ENCODE peak calls at places on chromosomes 13 and 19, in seven cellular contexts. One of them, this sample, is unnamed.

GRCh38 chr19:2631213-2631821 is 71.2 kb downstream of the GNG7 start:
- DNase-seq in SK-MEL-5: no peak
- DNase-seq in activated gamma-delta T cell treated with Interleukin-2 at 50 U/mL for 16 hours: no peak
- DNase-seq in anterior cingulate cortex: no peak
- DNase-seq in GM03348: no peak
- DNase-seq in stimulated activated CD4-positive, alpha-beta T cell treated with anti-CD3 and anti-CD28 coated beads, Interleukin-2, amount 100 ng/mL, for 48 hours: no peak
- DNase-seq in lower lobe of right lung: peak
- DNase-seq in this sample: no peak

GRCh38 chr13:72960541-72960940 is 98.3 kb upstream of the KLF5 start:
- DNase-seq in SK-MEL-5: no peak
- DNase-seq in activated gamma-delta T cell treated with Interleukin-2 at 50 U/mL for 16 hours: no peak
- DNase-seq in anterior cingulate cortex: no peak
- DNase-seq in GM03348: no peak
- DNase-seq in stimulated activated CD4-positive, alpha-beta T cell treated with anti-CD3 and anti-CD28 coated beads, Interleukin-2, amount 100 ng/mL, for 48 hours: no peak
- DNase-seq in lower lobe of right lung: no peak
- DNase-seq in this sample: no peak

GRCh38 chr13:43227721-43228120 is 204.3 kb downstream of the DNAJC15 start:
- DNase-seq in SK-MEL-5: no peak
- DNase-seq in activated gamma-delta T cell treated with Interleukin-2 at 50 U/mL for 16 hours: no peak
- DNase-seq in anterior cingulate cortex: peak
- DNase-seq in GM03348: no peak
- DNase-seq in stimulated activated CD4-positive, alpha-beta T cell treated with anti-CD3 and anti-CD28 coated beads, Interleukin-2, amount 100 ng/mL, for 48 hours: no peak
- DNase-seq in lower lobe of right lung: no peak
- DNase-seq in this sample: peak

GRCh38 chr13:41117859-41118258 is 14.7 kb downstream of the KBTBD6 start:
- DNase-seq in SK-MEL-5: no peak
- DNase-seq in activated gamma-delta T cell treated with Interleukin-2 at 50 U/mL for 16 hours: no peak
- DNase-seq in anterior cingulate cortex: no peak
- DNase-seq in GM03348: no peak
- DNase-seq in stimulated activated CD4-positive, alpha-beta T cell treated with anti-CD3 and anti-CD28 coated beads, Interleukin-2, amount 100 ng/mL, for 48 hours: no peak
- DNase-seq in lower lobe of right lung: no peak
- DNase-seq in this sample: no peak

GRCh38 chr13:76223565-76223964 is 587.4 kb downstream of the LMO7 start:
- DNase-seq in SK-MEL-5: peak
- DNase-seq in activated gamma-delta T cell treated with Interleukin-2 at 50 U/mL for 16 hours: no peak
- DNase-seq in anterior cingulate cortex: no peak
- DNase-seq in GM03348: no peak
- DNase-seq in stimulated activated CD4-positive, alpha-beta T cell treated with anti-CD3 and anti-CD28 coated beads, Interleukin-2, amount 100 ng/mL, for 48 hours: no peak
- DNase-seq in lower lobe of right lung: no peak
- DNase-seq in this sample: no peak

GRCh38 chr13:42229287-42229686 is 42.7 kb upstream of the AKAP11 start:
- DNase-seq in SK-MEL-5: no peak
- DNase-seq in activated gamma-delta T cell treated with Interleukin-2 at 50 U/mL for 16 hours: no peak
- DNase-seq in anterior cingulate cortex: no peak
- DNase-seq in GM03348: no peak
- DNase-seq in stimulated activated CD4-positive, alpha-beta T cell treated with anti-CD3 and anti-CD28 coated beads, Interleukin-2, amount 100 ng/mL, for 48 hours: no peak
- DNase-seq in lower lobe of right lung: no peak
- DNase-seq in this sample: no peak

GRCh38 chr19:40281381-40282208 is 3.5 kb downstream of the AKT2 start:
- DNase-seq in SK-MEL-5: no peak
- DNase-seq in activated gamma-delta T cell treated with Interleukin-2 at 50 U/mL for 16 hours: no peak
- DNase-seq in anterior cingulate cortex: no peak
- DNase-seq in GM03348: peak
- DNase-seq in stimulated activated CD4-positive, alpha-beta T cell treated with anti-CD3 and anti-CD28 coated beads, Interleukin-2, amount 100 ng/mL, for 48 hours: no peak
- DNase-seq in lower lobe of right lung: peak
- DNase-seq in this sample: no peak

GRCh38 chr19:35269425-35270117 is 809 bp downstream of the USF2 start:
- DNase-seq in SK-MEL-5: peak
- DNase-seq in activated gamma-delta T cell treated with Interleukin-2 at 50 U/mL for 16 hours: peak
- DNase-seq in anterior cingulate cortex: peak
- DNase-seq in GM03348: peak
- DNase-seq in stimulated activated CD4-positive, alpha-beta T cell treated with anti-CD3 and anti-CD28 coated beads, Interleukin-2, amount 100 ng/mL, for 48 hours: peak
- DNase-seq in lower lobe of right lung: peak
- DNase-seq in this sample: peak

GRCh38 chr19:6730941-6731670 is 6.3 kb downstream of the GPR108 start:
- DNase-seq in SK-MEL-5: no peak
- DNase-seq in activated gamma-delta T cell treated with Interleukin-2 at 50 U/mL for 16 hours: no peak
- DNase-seq in anterior cingulate cortex: no peak
- DNase-seq in GM03348: no peak
- DNase-seq in stimulated activated CD4-positive, alpha-beta T cell treated with anti-CD3 and anti-CD28 coated beads, Interleukin-2, amount 100 ng/mL, for 48 hours: no peak
- DNase-seq in lower lobe of right lung: no peak
- DNase-seq in this sample: no peak

GRCh38 chr13:87884874-87885273 is 213.7 kb downstream of the SLITRK5 start:
- DNase-seq in SK-MEL-5: peak
- DNase-seq in activated gamma-delta T cell treated with Interleukin-2 at 50 U/mL for 16 hours: no peak
- DNase-seq in anterior cingulate cortex: no peak
- DNase-seq in GM03348: no peak
- DNase-seq in stimulated activated CD4-positive, alpha-beta T cell treated with anti-CD3 and anti-CD28 coated beads, Interleukin-2, amount 100 ng/mL, for 48 hours: no peak
- DNase-seq in lower lobe of right lung: no peak
- DNase-seq in this sample: no peak

GRCh38 chr13:20442798-20443381 is 82.8 kb downstream of the CRYL1 start:
- DNase-seq in SK-MEL-5: no peak
- DNase-seq in activated gamma-delta T cell treated with Interleukin-2 at 50 U/mL for 16 hours: no peak
- DNase-seq in anterior cingulate cortex: no peak
- DNase-seq in GM03348: no peak
- DNase-seq in stimulated activated CD4-positive, alpha-beta T cell treated with anti-CD3 and anti-CD28 coated beads, Interleukin-2, amount 100 ng/mL, for 48 hours: no peak
- DNase-seq in lower lobe of right lung: no peak
- DNase-seq in this sample: no peak

GRCh38 chr13:20567881-20568528 is 1.0 kb downstream of the IFT88 start:
- DNase-seq in SK-MEL-5: no peak
- DNase-seq in activated gamma-delta T cell treated with Interleukin-2 at 50 U/mL for 16 hours: no peak
- DNase-seq in anterior cingulate cortex: no peak
- DNase-seq in GM03348: no peak
- DNase-seq in stimulated activated CD4-positive, alpha-beta T cell treated with anti-CD3 and anti-CD28 coated beads, Interleukin-2, amount 100 ng/mL, for 48 hours: no peak
- DNase-seq in lower lobe of right lung: no peak
- DNase-seq in this sample: no peak

GRCh38 chr13:80214521-80214941 is 126.4 kb downstream of the SPRY2 start:
- DNase-seq in SK-MEL-5: no peak
- DNase-seq in activated gamma-delta T cell treated with Interleukin-2 at 50 U/mL for 16 hours: no peak
- DNase-seq in anterior cingulate cortex: no peak
- DNase-seq in GM03348: no peak
- DNase-seq in stimulated activated CD4-positive, alpha-beta T cell treated with anti-CD3 and anti-CD28 coated beads, Interleukin-2, amount 100 ng/mL, for 48 hours: no peak
- DNase-seq in lower lobe of right lung: no peak
- DNase-seq in this sample: no peak

GRCh38 chr13:110015253-110015652 is 228.9 kb upstream of the IRS2 start:
- DNase-seq in SK-MEL-5: no peak
- DNase-seq in activated gamma-delta T cell treated with Interleukin-2 at 50 U/mL for 16 hours: no peak
- DNase-seq in anterior cingulate cortex: no peak
- DNase-seq in GM03348: no peak
- DNase-seq in stimulated activated CD4-positive, alpha-beta T cell treated with anti-CD3 and anti-CD28 coated beads, Interleukin-2, amount 100 ng/mL, for 48 hours: no peak
- DNase-seq in lower lobe of right lung: no peak
- DNase-seq in this sample: no peak

GRCh38 chr13:48260970-48261369 is 28.0 kb downstream of the ITM2B start:
- DNase-seq in SK-MEL-5: no peak
- DNase-seq in activated gamma-delta T cell treated with Interleukin-2 at 50 U/mL for 16 hours: no peak
- DNase-seq in anterior cingulate cortex: no peak
- DNase-seq in GM03348: no peak
- DNase-seq in stimulated activated CD4-positive, alpha-beta T cell treated with anti-CD3 and anti-CD28 coated beads, Interleukin-2, amount 100 ng/mL, for 48 hours: no peak
- DNase-seq in lower lobe of right lung: no peak
- DNase-seq in this sample: no peak

GRCh38 chr13:21759503-21759902 is 88.6 kb downstream of the FGF9 start:
- DNase-seq in SK-MEL-5: no peak
- DNase-seq in activated gamma-delta T cell treated with Interleukin-2 at 50 U/mL for 16 hours: no peak
- DNase-seq in anterior cingulate cortex: no peak
- DNase-seq in GM03348: no peak
- DNase-seq in stimulated activated CD4-positive, alpha-beta T cell treated with anti-CD3 and anti-CD28 coated beads, Interleukin-2, amount 100 ng/mL, for 48 hours: no peak
- DNase-seq in lower lobe of right lung: no peak
- DNase-seq in this sample: no peak

GRCh38 chr13:96075953-96076543 is 13.9 kb upstream of the HS6ST3 start:
- DNase-seq in SK-MEL-5: peak
- DNase-seq in activated gamma-delta T cell treated with Interleukin-2 at 50 U/mL for 16 hours: no peak
- DNase-seq in anterior cingulate cortex: no peak
- DNase-seq in GM03348: peak
- DNase-seq in stimulated activated CD4-positive, alpha-beta T cell treated with anti-CD3 and anti-CD28 coated beads, Interleukin-2, amount 100 ng/mL, for 48 hours: no peak
- DNase-seq in lower lobe of right lung: no peak
- DNase-seq in this sample: no peak

GRCh38 chr13:51844862-51845573 is at the start of gene TMEM272:
- DNase-seq in SK-MEL-5: peak
- DNase-seq in activated gamma-delta T cell treated with Interleukin-2 at 50 U/mL for 16 hours: peak
- DNase-seq in anterior cingulate cortex: no peak
- DNase-seq in GM03348: peak
- DNase-seq in stimulated activated CD4-positive, alpha-beta T cell treated with anti-CD3 and anti-CD28 coated beads, Interleukin-2, amount 100 ng/mL, for 48 hours: peak
- DNase-seq in lower lobe of right lung: peak
- DNase-seq in this sample: peak

GRCh38 chr13:104833221-104833620 is 1702.2 kb downstream of the EFNB2 start:
- DNase-seq in SK-MEL-5: no peak
- DNase-seq in activated gamma-delta T cell treated with Interleukin-2 at 50 U/mL for 16 hours: no peak
- DNase-seq in anterior cingulate cortex: no peak
- DNase-seq in GM03348: no peak
- DNase-seq in stimulated activated CD4-positive, alpha-beta T cell treated with anti-CD3 and anti-CD28 coated beads, Interleukin-2, amount 100 ng/mL, for 48 hours: no peak
- DNase-seq in lower lobe of right lung: no peak
- DNase-seq in this sample: no peak

GRCh38 chr19:19064811-19065745 is 1.3 kb downstream of the SLC25A42 start:
- DNase-seq in SK-MEL-5: peak
- DNase-seq in activated gamma-delta T cell treated with Interleukin-2 at 50 U/mL for 16 hours: no peak
- DNase-seq in anterior cingulate cortex: no peak
- DNase-seq in GM03348: peak
- DNase-seq in stimulated activated CD4-positive, alpha-beta T cell treated with anti-CD3 and anti-CD28 coated beads, Interleukin-2, amount 100 ng/mL, for 48 hours: peak
- DNase-seq in lower lobe of right lung: no peak
- DNase-seq in this sample: no peak

GRCh38 chr19:49786432-49786831 is 19.6 kb downstream of the AP2A1 start:
- DNase-seq in SK-MEL-5: no peak
- DNase-seq in activated gamma-delta T cell treated with Interleukin-2 at 50 U/mL for 16 hours: no peak
- DNase-seq in anterior cingulate cortex: no peak
- DNase-seq in GM03348: peak
- DNase-seq in stimulated activated CD4-positive, alpha-beta T cell treated with anti-CD3 and anti-CD28 coated beads, Interleukin-2, amount 100 ng/mL, for 48 hours: no peak
- DNase-seq in lower lobe of right lung: no peak
- DNase-seq in this sample: no peak

GRCh38 chr13:107907065-107907464 is 308.3 kb downstream of the LIG4 start:
- DNase-seq in SK-MEL-5: no peak
- DNase-seq in activated gamma-delta T cell treated with Interleukin-2 at 50 U/mL for 16 hours: no peak
- DNase-seq in anterior cingulate cortex: no peak
- DNase-seq in GM03348: no peak
- DNase-seq in stimulated activated CD4-positive, alpha-beta T cell treated with anti-CD3 and anti-CD28 coated beads, Interleukin-2, amount 100 ng/mL, for 48 hours: no peak
- DNase-seq in lower lobe of right lung: no peak
- DNase-seq in this sample: no peak

GRCh38 chr19:4870025-4870700 is 2.7 kb upstream of the PLIN3 start:
- DNase-seq in SK-MEL-5: peak
- DNase-seq in activated gamma-delta T cell treated with Interleukin-2 at 50 U/mL for 16 hours: no peak
- DNase-seq in anterior cingulate cortex: no peak
- DNase-seq in GM03348: peak
- DNase-seq in stimulated activated CD4-positive, alpha-beta T cell treated with anti-CD3 and anti-CD28 coated beads, Interleukin-2, amount 100 ng/mL, for 48 hours: no peak
- DNase-seq in lower lobe of right lung: peak
- DNase-seq in this sample: no peak

GRCh38 chr13:112917056-112917664 is 51.9 kb upstream of the MCF2L start:
- DNase-seq in SK-MEL-5: no peak
- DNase-seq in activated gamma-delta T cell treated with Interleukin-2 at 50 U/mL for 16 hours: no peak
- DNase-seq in anterior cingulate cortex: no peak
- DNase-seq in GM03348: no peak
- DNase-seq in stimulated activated CD4-positive, alpha-beta T cell treated with anti-CD3 and anti-CD28 coated beads, Interleukin-2, amount 100 ng/mL, for 48 hours: no peak
- DNase-seq in lower lobe of right lung: no peak
- DNase-seq in this sample: no peak

GRCh38 chr13:99796175-99796819 is 175.3 kb downstream of the ZIC5 start:
- DNase-seq in SK-MEL-5: peak
- DNase-seq in activated gamma-delta T cell treated with Interleukin-2 at 50 U/mL for 16 hours: peak
- DNase-seq in anterior cingulate cortex: no peak
- DNase-seq in GM03348: peak
- DNase-seq in stimulated activated CD4-positive, alpha-beta T cell treated with anti-CD3 and anti-CD28 coated beads, Interleukin-2, amount 100 ng/mL, for 48 hours: peak
- DNase-seq in lower lobe of right lung: no peak
- DNase-seq in this sample: no peak

GRCh38 chr13:58300974-58301681 is 669.6 kb downstream of the PCDH17 start:
- DNase-seq in SK-MEL-5: no peak
- DNase-seq in activated gamma-delta T cell treated with Interleukin-2 at 50 U/mL for 16 hours: no peak
- DNase-seq in anterior cingulate cortex: no peak
- DNase-seq in GM03348: no peak
- DNase-seq in stimulated activated CD4-positive, alpha-beta T cell treated with anti-CD3 and anti-CD28 coated beads, Interleukin-2, amount 100 ng/mL, for 48 hours: no peak
- DNase-seq in lower lobe of right lung: no peak
- DNase-seq in this sample: no peak